ENCODE peak calls at places on chromosomes 7 and 10, in nine cellular contexts. N is endothelial cell of umbilical vein, Z is astrocyte of the spinal cord, D is fibroblast of the aortic adventitia, J is AML-193, X is cardiac muscle cell, Q is tibial nerve, S is uterus, O is psoas muscle. A is an unnamed sample.

GRCh38 chr10:131725736-131726459 is 174.9 kb upstream of the PPP2R2D start:
- DNase-seq in X (no peak), J (no peak), Z (no peak), S (no peak), O (no peak), D (no peak), Q (no peak), N (no peak), A (peak)

GRCh38 chr10:115417585-115418265 is 324.6 kb downstream of the ATRNL1 start:
- DNase-seq in O (no peak), X (peak), N (peak), Q (no peak), S (no peak), Z (peak), J (peak), D (no peak), A (no peak)

GRCh38 chr10:132441818-132442217 is 44.8 kb downstream of the PWWP2B start:
- DNase-seq in X (no peak), S (no peak), D (no peak), O (no peak), Q (no peak), N (no peak), J (no peak), Z (no peak), A (no peak)

GRCh38 chr10:1631282-1631681 is 106.0 kb downstream of the ADARB2 start:
- DNase-seq in D (no peak), S (no peak), X (no peak), Q (no peak), O (no peak), J (no peak), N (no peak), Z (no peak), A (no peak)

GRCh38 chr10:1180836-1181235 is 124.7 kb downstream of the WDR37 start:
- DNase-seq in S (no peak), Q (no peak), D (no peak), Z (no peak), J (no peak), O (no peak), X (no peak), N (no peak), A (no peak)

GRCh38 chr10:11899067-11899876 is 76.1 kb downstream of the PROSER2 start:
- DNase-seq in Z (no peak), S (no peak), N (no peak), X (no peak), O (no peak), J (no peak), Q (no peak), D (no peak), A (no peak)

GRCh38 chr7:35694161-35694783 is 663 bp downstream of the HERPUD2 start:
- DNase-seq in Q (no peak), O (no peak), S (no peak), Z (peak), N (no peak), X (no peak), D (peak), J (no peak), A (peak)

GRCh38 chr10:119859422-119860258 is 13.0 kb downstream of the MCMBP start:
- DNase-seq in Q (no peak), J (peak), N (peak), D (peak), O (no peak), S (no peak), Z (peak), X (peak), A (no peak)

GRCh38 chr10:119316729-119317097 is 109.3 kb downstream of the GRK5 start:
- DNase-seq in Z (peak), D (peak), Q (no peak), J (no peak), X (no peak), O (no peak), S (peak), N (peak), A (no peak)